ENCODE peak calls at places on chromosomes 11 and 22, in six cellular contexts. A is Calu3; V is H9; O is CD8-positive, alpha-beta T cell; F is heart left ventricle; P is uterus. L is an unnamed sample.

GRCh38 chr22:35561796-35562526 is 21.3 kb downstream of the RASD2 start:
- DNase-seq in A (peak), V (peak), O (no peak), F (no peak), P (no peak), L (peak)

GRCh38 chr22:48866906-48867597 is 960.6 kb downstream of the BRD1 start:
- DNase-seq in A (no peak), V (no peak), O (no peak), F (no peak), P (no peak), L (no peak)

GRCh38 chr11:8917157-8917820 is 6.3 kb downstream of the AKIP1 start:
- DNase-seq in A (no peak), V (peak), O (no peak), F (no peak), P (peak), L (peak)

GRCh38 chr22:29328566-29329500 is 13.3 kb upstream of the RASL10A start:
- DNase-seq in A (no peak), V (no peak), O (no peak), F (no peak), P (no peak), L (no peak)

GRCh38 chr22:31747441-31747840 is 2.5 kb downstream of the PRR14L start:
- DNase-seq in A (no peak), V (no peak), O (no peak), F (no peak), P (no peak), L (no peak)

GRCh38 chr11:5967708-5968107 is 586 bp downstream of the OR56A5 start:
- DNase-seq in A (no peak), V (no peak), O (no peak), F (no peak), P (no peak), L (no peak)

GRCh38 chr11:115191761-115192160 is 312.5 kb downstream of the CADM1 start:
- DNase-seq in A (no peak), V (no peak), O (no peak), F (no peak), P (no peak), L (no peak)

GRCh38 chr11:6646631-6647281 is 8.9 kb downstream of the DCHS1 start:
- DNase-seq in A (no peak), V (no peak), O (peak), F (peak), P (peak), L (peak)

GRCh38 chr11:9568854-9569587 is 4.4 kb upstream of the WEE1 start:
- DNase-seq in A (peak), V (peak), O (no peak), F (peak), P (peak), L (peak)

GRCh38 chr22:44668190-44668885 is 33.7 kb upstream of the PRR5 start:
- DNase-seq in A (no peak), V (peak), O (peak), F (no peak), P (no peak), L (no peak)

GRCh38 chr22:48169227-48169626 is 1406.8 kb downstream of the TBC1D22A start:
- DNase-seq in A (no peak), V (no peak), O (no peak), F (no peak), P (no peak), L (no peak)

GRCh38 chr11:69704508-69705245 is 855 bp upstream of the FGF19 start:
- DNase-seq in A (peak), V (peak), O (no peak), F (no peak), P (no peak), L (no peak)

GRCh38 chr22:23542933-23543332 is 37.2 kb downstream of the IGLL1 start:
- DNase-seq in A (no peak), V (no peak), O (no peak), F (no peak), P (no peak), L (no peak)

GRCh38 chr11:95512177-95512576 is 277.4 kb downstream of the FAM76B start:
- DNase-seq in A (no peak), V (no peak), O (no peak), F (no peak), P (peak), L (no peak)

GRCh38 chr11:94832604-94833238 is 64.6 kb downstream of the AMOTL1 start:
- DNase-seq in A (no peak), V (no peak), O (no peak), F (no peak), P (no peak), L (no peak)

GRCh38 chr11:115527534-115528125 is 23.4 kb upstream of the CADM1 start:
- DNase-seq in A (no peak), V (peak), O (no peak), F (no peak), P (no peak), L (no peak)

GRCh38 chr22:23220485-23221350 is 40.4 kb downstream of the BCR start:
- DNase-seq in A (peak), V (no peak), O (no peak), F (peak), P (no peak), L (no peak)

GRCh38 chr22:40211481-40212052 is 33.8 kb downstream of the TNRC6B start:
- DNase-seq in A (no peak), V (no peak), O (no peak), F (no peak), P (no peak), L (no peak)

GRCh38 chr22:35418088-35418487 is 18.1 kb downstream of the MCM5 start:
- DNase-seq in A (no peak), V (no peak), O (no peak), F (no peak), P (no peak), L (peak)

GRCh38 chr11:127925430-127925829 is 661.9 kb downstream of the ETS1 start:
- DNase-seq in A (no peak), V (no peak), O (no peak), F (no peak), P (no peak), L (peak)

GRCh38 chr11:37504925-37505324 is 906.9 kb upstream of the RAG2 start:
- DNase-seq in A (peak), V (no peak), O (no peak), F (no peak), P (no peak), L (peak)

GRCh38 chr11:107591446-107592236 is 694 bp downstream of the ELMOD1 start:
- DNase-seq in A (peak), V (peak), O (peak), F (no peak), P (no peak), L (no peak)

GRCh38 chr22:49405590-49405989 is 422.1 kb downstream of the BRD1 start:
- DNase-seq in A (no peak), V (peak), O (no peak), F (no peak), P (no peak), L (no peak)

GRCh38 chr11:114159320-114159719 is 99.8 kb downstream of the ZBTB16 start:
- DNase-seq in A (no peak), V (no peak), O (no peak), F (no peak), P (no peak), L (no peak)

GRCh38 chr11:44171518-44171917 is 76.0 kb downstream of the EXT2 start:
- DNase-seq in A (no peak), V (no peak), O (no peak), F (no peak), P (no peak), L (no peak)

GRCh38 chr11:69861901-69862300 is 42.7 kb upstream of the FGF3 start:
- DNase-seq in A (no peak), V (no peak), O (no peak), F (no peak), P (no peak), L (no peak)

GRCh38 chr22:45478108-45478771 is 24.4 kb upstream of the FBLN1 start:
- DNase-seq in A (no peak), V (no peak), O (no peak), F (no peak), P (no peak), L (peak)

GRCh38 chr11:79026803-79027445 is 413.9 kb downstream of the TENM4 start:
- DNase-seq in A (no peak), V (no peak), O (no peak), F (no peak), P (no peak), L (peak)

GRCh38 chr22:36658900-36659299 is 44.7 kb downstream of the CACNG2 start:
- DNase-seq in A (peak), V (no peak), O (no peak), F (no peak), P (no peak), L (no peak)

GRCh38 chr11:83087035-83087434 is 15.3 kb upstream of the RAB30 start:
- DNase-seq in A (no peak), V (no peak), O (no peak), F (no peak), P (no peak), L (no peak)

GRCh38 chr11:1566381-1567051 is 5.6 kb downstream of the DUSP8 start:
- DNase-seq in A (no peak), V (peak), O (no peak), F (no peak), P (no peak), L (no peak)

GRCh38 chr11:79400717-79401330 is 40.0 kb downstream of the TENM4 start:
- DNase-seq in A (peak), V (peak), O (no peak), F (peak), P (no peak), L (peak)

GRCh38 chr11:78277314-78277994 is 88.7 kb downstream of the USP35 start:
- DNase-seq in A (peak), V (no peak), O (no peak), F (no peak), P (no peak), L (no peak)

GRCh38 chr11:96082936-96083335 is 159.0 kb upstream of the MTMR2 start:
- DNase-seq in A (no peak), V (no peak), O (no peak), F (no peak), P (no peak), L (no peak)

GRCh38 chr11:100072131-100072530 is 615.0 kb upstream of the ARHGAP42 start:
- DNase-seq in A (no peak), V (no peak), O (no peak), F (no peak), P (no peak), L (no peak)

GRCh38 chr22:18954941-18955571 is 19.0 kb upstream of the PRODH start:
- DNase-seq in A (no peak), V (no peak), O (no peak), F (no peak), P (no peak), L (no peak)

GRCh38 chr11:85918910-85919794 is 64.0 kb downstream of the CCDC83 start:
- DNase-seq in A (no peak), V (no peak), O (no peak), F (no peak), P (no peak), L (no peak)

GRCh38 chr11:2891291-2891690 is 5.7 kb upstream of the CDKN1C start:
- DNase-seq in A (no peak), V (no peak), O (no peak), F (no peak), P (no peak), L (no peak)
- TF ChIP-seq CTCF in A (no peak), V (peak), O (no peak), F (no peak), P (no peak), L (no peak)

GRCh38 chr11:111843659-111844058 is 27.7 kb downstream of the ALG9 start:
- DNase-seq in A (no peak), V (no peak), O (no peak), F (no peak), P (no peak), L (no peak)
- TF ChIP-seq CTCF in A (no peak), V (no peak), O (no peak), F (no peak), P (no peak), L (no peak)

GRCh38 chr11:104151404-104152204 is 12.3 kb downstream of the PDGFD start:
- DNase-seq in A (no peak), V (no peak), O (no peak), F (no peak), P (no peak), L (peak)
- TF ChIP-seq CTCF in A (no peak), V (peak), O (no peak), F (peak), P (no peak), L (peak)

GRCh38 chr22:21771631-21771976 is 36.0 kb upstream of the YPEL1 start:
- DNase-seq in A (no peak), V (no peak), O (no peak), F (no peak), P (no peak), L (no peak)
- TF ChIP-seq CTCF in A (no peak), V (no peak), O (no peak), F (no peak), P (no peak), L (no peak)

GRCh38 chr11:73292481-73292880 is 15.6 kb upstream of the ARHGEF17 start:
- DNase-seq in A (no peak), V (no peak), O (no peak), F (peak), P (no peak), L (no peak)
- TF ChIP-seq CTCF in A (no peak), V (no peak), O (no peak), F (no peak), P (no peak), L (no peak)

DNA sequence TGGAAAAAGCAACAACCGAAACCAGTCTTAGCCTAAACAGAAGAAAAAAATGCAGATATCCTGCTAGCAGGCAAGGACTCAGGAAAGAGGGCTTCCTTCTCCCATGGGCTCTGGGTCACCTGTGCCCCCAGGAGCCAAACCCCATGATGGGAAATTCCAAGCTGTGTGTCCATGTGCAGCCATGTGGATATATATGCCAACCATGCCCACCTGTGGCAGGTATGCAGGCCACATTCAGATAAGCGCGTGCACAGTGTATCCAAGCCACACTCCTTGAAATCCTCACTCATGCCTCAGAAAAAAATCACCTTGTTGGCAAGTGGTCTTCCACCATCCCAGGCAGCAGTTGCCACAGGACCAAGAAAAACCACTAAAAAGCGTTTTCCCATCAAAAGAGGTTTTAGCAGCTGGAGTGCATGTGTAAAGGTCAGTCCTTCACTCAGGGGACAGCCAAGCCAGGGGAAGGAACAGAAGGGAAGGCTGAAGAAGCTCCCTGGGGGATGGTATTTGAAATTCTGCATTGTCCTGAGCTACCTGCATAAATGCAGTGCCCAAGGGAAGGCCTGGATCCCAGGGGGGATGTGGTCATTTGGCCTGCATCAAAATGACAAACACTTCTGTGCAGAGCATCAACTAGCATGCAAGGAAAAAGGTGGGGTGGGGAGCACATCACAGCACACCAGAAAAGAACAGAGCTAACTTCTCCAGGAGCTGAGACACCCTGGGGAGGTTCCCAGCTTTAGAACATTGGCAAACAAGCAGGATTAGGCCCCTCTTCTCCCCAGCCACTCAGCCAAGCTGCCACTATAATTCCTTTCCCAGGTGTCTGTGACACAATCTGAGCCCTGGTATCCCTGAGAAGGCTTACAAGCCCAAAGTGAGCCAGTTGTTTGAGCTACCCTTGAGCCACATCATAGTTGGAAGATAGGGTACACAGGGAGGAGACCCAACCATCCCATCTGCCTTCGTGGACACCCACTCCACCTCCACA is 76.2 kb downstream of the GALNT18 start:
- DNase-seq in A (no peak), V (peak), O (no peak), F (no peak), P (no peak), L (no peak)
- TF ChIP-seq CTCF in A (no peak), V (no peak), O (no peak), F (no peak), P (no peak), L (no peak)

GRCh38 chr11:117345039-117345438 is 17.4 kb downstream of the CEP164 start:
- DNase-seq in A (no peak), V (no peak), O (no peak), F (no peak), P (no peak), L (peak)
- TF ChIP-seq CTCF in A (no peak), V (no peak), O (no peak), F (no peak), P (no peak), L (no peak)

DNA sequence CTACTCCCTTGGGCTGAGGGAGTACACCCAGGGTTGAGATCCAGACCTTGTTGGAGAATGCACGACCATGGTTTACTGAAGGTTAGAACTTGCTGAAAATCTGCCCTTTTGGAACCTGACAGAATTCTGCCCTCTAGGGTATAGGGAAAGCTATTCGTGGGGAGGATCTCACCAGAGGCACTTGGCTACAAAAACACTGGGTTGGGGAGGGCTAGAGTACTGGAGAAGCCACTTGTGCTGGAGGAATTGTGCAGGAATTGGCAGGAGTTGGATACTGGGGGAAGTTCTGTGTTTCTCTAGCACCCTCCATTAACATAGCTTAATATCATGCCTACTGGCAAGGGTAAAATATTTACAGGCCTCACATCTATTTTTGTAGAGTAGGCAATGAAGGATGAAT is 55.8 kb downstream of the PPME1 start:
- DNase-seq in A (no peak), V (no peak), O (no peak), F (no peak), P (no peak), L (no peak)
- TF ChIP-seq CTCF in A (no peak), V (peak), O (no peak), F (no peak), P (no peak), L (peak)

DNA sequence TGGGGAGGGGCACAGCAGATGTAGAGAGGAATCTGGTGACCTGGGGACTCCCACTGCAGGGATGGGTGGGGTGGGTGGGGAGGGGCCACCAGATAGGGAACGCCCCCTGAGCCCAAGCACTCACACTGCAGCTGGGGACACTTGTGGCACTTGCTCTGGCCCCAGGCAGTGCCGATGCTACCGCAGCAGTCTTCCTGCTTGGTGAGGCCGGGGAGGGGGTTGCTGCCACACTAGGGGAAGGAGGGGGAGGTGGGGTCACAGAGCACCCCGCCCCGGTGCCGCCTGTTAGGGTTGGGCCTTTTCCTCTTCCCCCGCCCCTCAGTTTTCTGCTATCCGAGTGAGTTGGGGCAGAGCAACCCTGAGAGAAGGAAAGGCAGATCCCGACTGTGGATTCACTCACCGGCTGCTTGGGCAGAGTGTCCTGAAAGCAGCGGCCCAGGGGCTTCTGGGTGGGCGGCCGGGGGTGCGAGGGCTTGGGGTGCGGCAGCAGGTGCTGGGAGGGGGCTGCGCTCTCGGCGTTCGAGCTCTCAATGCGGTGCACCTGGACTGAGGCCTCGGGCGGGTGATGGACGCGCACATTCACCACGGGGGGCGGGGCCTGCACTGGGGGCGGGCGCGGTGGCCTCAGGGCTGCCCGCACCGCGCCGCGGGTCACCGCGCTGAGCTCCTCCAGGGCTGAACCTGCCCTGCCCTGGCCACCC is 4.7 kb downstream of the LTBP3 start:
- DNase-seq in A (no peak), V (peak), O (peak), F (no peak), P (no peak), L (no peak)
- TF ChIP-seq CTCF in A (no peak), V (no peak), O (no peak), F (no peak), P (no peak), L (no peak)

GRCh38 chr11:63941901-63942300 is 3.1 kb downstream of the NAA40 start:
- DNase-seq in A (no peak), V (no peak), O (no peak), F (no peak), P (no peak), L (no peak)

GRCh38 chr11:63937713-63938480 is 905 bp upstream of the NAA40 start:
- DNase-seq in A (peak), V (peak), O (peak), F (no peak), P (no peak), L (no peak)

GRCh38 chr11:63940786-63941185 is 2.0 kb downstream of the NAA40 start:
- DNase-seq in A (no peak), V (no peak), O (no peak), F (no peak), P (no peak), L (no peak)

GRCh38 chr11:63939351-63939920 is 634 bp downstream of the NAA40 start:
- DNase-seq in A (no peak), V (peak), O (no peak), F (peak), P (no peak), L (no peak)

DNA sequence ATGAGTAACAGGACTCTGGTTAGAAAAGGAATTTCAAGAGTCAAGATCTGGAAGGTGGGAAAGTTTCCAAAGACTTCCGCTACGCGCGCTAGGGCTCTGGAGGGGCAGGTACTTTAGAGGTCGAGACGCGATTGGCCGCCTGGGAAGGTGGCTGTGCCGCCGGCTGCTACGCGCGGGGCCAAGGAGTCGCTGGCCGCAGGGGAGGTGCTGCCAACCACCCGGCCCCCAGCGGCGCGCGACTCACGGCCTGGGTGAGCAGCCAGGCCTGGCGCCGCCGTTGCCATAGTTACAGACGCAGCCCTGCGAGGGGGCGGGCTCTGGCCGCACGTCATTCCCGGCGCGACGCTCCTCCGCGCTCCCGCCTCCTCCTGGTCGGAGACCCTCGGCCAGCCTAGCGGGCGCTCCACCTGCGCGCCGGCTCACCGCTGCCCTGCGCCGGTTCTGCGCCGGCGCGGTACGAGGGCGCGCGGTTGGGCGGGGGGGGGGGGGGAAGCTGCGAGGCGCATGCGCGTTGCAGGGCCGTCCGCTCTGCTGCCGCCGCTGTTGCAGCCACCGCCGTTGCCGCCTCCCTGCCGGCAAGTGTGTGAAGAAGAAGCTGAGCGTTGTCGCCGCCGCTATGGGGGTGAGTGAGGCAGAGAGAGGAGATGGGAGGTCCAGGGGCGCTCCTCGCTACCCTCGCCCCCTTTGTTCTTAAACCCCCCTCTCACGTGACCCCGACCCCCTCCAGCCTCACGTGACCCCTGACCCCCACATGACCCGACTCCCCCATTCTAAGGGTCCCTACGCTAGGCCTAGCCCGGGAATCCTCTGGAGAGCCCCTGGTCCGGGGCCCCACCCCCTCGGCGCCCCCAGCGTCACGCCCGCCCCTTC is at the start of gene NAA40:
- DNase-seq in A (peak), V (peak), O (peak), F (peak), P (peak), L (peak)
- TF ChIP-seq CTCF in A (no peak), V (no peak), O (no peak), F (no peak), P (peak), L (peak)